ENCODE peak calls at places on chromosomes 2 and 18, in nine cellular contexts. R is adipocyte; U is heart right ventricle; Q is PC-9; E is esophagus squamous epithelium; D is CD8-positive, alpha-beta T cell; P is effector memory CD4-positive, alpha-beta T cell; I is aorta; W is thyroid gland. B is an unnamed sample.

GRCh38 chr2:59881214-59881613 is 672.2 kb downstream of the BCL11A start:
- DNase-seq in R (no peak), Q (no peak), U (no peak), W (no peak), I (no peak), E (no peak), D (no peak), P (no peak), B (no peak)

GRCh38 chr2:231227309-231228162 is 29.1 kb downstream of the ARMC9 start:
- DNase-seq in R (peak; percentile 93), U (peak; percentile 68), I (no peak), W (peak; percentile 71), P (no peak), Q (peak; percentile 52), D (peak; percentile 27), E (no peak), B (no peak)

GRCh38 chr2:207334631-207335371 is 169.1 kb upstream of the KLF7 start:
- DNase-seq in I (peak; percentile 86), D (no peak), W (peak; percentile 68), Q (peak; percentile 57), P (no peak), R (peak; percentile 91), U (peak; percentile 80), E (no peak), B (peak; percentile 56)

GRCh38 chr2:172106128-172106961 is 3.6 kb upstream of the DLX2 start:
- DNase-seq in R (peak; percentile 87), W (no peak), E (no peak), D (peak; percentile 49), I (no peak), Q (no peak), P (no peak), U (no peak), B (no peak)

GRCh38 chr2:199018826-199019225 is 438.9 kb downstream of the SATB2 start:
- DNase-seq in E (no peak), D (no peak), I (no peak), R (peak; percentile 42), P (no peak), Q (no peak), U (no peak), W (no peak), B (no peak)

GRCh38 chr18:48409591-48410094 is 460 bp upstream of the ZBTB7C start:
- DNase-seq in Q (no peak), I (peak; percentile 86), U (peak; percentile 29), W (peak; percentile 87), P (no peak), D (no peak), R (peak; percentile 48), E (no peak), B (peak; percentile 72)

GRCh38 chr18:35159782-35160181 is 81.1 kb upstream of the ZNF397 start:
- DNase-seq in D (no peak), W (no peak), E (no peak), R (no peak), I (no peak), Q (no peak), U (no peak), P (no peak), B (no peak)

GRCh38 chr2:20929721-20930120 is 106.8 kb upstream of the LDAH start:
- DNase-seq in Q (no peak), R (no peak), I (no peak), D (no peak), E (no peak), W (no peak), P (no peak), U (no peak), B (no peak)

GRCh38 chr2:27000228-27000627 is 29.8 kb downstream of the MAPRE3 start:
- DNase-seq in U (no peak), D (no peak), P (no peak), R (no peak), W (no peak), I (no peak), Q (no peak), E (no peak), B (no peak)

GRCh38 chr2:16201876-16202642 is 261.7 kb downstream of the MYCN start:
- DNase-seq in D (no peak), E (no peak), I (no peak), Q (no peak), R (no peak), U (no peak), W (no peak), P (no peak), B (no peak)

GRCh38 chr2:36185624-36186023 is 170.0 kb upstream of the CRIM1 start:
- DNase-seq in E (no peak), W (no peak), P (no peak), D (no peak), U (no peak), Q (no peak), R (no peak), I (no peak), B (no peak)

GRCh38 chr2:85708641-85709040 is 14.5 kb downstream of the GNLY start:
- DNase-seq in U (no peak), W (peak; percentile 59), I (no peak), R (no peak), E (no peak), D (no peak), Q (no peak), P (no peak), B (no peak)

GRCh38 chr2:134975281-134976009 is 56.8 kb downstream of the CCNT2 start:
- DNase-seq in U (no peak), R (no peak), I (no peak), E (no peak), P (no peak), W (no peak), D (no peak), Q (no peak), B (no peak)

GRCh38 chr18:8818982-8819381 is 113.6 kb downstream of the MTCL1 start:
- DNase-seq in P (no peak), I (no peak), D (no peak), U (no peak), E (no peak), R (no peak), Q (no peak), W (no peak), B (no peak)

GRCh38 chr2:180938419-180938818 is 42.0 kb upstream of the UBE2E3 start:
- DNase-seq in P (no peak), R (peak; percentile 40), E (no peak), D (no peak), I (no peak), W (no peak), Q (no peak), U (no peak), B (no peak)

GRCh38 chr18:3211236-3211992 is 8.4 kb downstream of the MYOM1 start:
- DNase-seq in E (no peak), R (peak; percentile 47), P (no peak), I (no peak), U (peak; percentile 36), Q (no peak), W (no peak), D (no peak), B (no peak)

DNA sequence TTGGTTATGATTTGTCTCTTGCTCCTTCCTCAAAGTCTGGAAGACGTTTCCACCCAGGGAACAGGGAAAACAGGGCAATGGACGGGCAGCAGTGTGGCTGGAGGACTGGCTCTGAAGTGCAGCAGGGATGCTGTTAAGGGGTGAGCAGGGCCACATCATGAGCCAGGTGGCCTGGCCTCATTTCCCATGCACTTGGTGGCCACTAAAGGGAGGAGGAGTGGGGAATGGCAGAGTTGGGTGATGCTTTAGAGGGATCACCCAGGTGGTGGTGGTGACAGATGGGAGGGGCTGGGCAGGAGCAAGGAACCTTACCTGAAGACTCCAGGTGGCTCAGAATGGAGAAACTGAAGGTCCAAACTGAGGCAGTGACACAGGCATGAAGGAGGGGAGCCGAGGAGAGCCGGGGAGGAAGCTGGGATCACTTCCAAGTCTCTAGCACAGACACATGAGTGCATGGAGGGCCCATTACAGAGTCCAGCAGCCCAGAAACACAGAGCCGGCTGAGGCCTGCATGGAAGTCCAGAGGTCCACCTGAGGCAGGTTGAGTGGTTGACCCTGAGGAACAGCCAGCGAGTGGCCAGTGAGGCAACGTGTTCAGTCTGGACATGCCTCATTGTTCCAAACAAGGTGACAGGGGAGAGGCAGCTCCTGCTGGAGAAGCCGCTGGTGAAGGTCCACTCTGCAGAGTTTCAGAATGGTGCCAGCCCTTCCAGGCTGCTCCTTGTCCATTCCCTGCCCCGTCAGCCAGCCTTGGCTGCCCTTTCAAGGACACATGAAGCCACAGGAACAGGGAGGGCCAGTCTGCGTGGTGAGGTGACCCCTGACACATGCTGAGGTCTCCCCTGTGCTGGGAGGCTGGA is 91.7 kb downstream of the LPIN1 start:
- DNase-seq in P (no peak), D (no peak), U (no peak), I (no peak), Q (no peak), R (no peak), W (peak; percentile 25), E (no peak), B (no peak)
- H3K4me1 ChIP-seq in P (no peaks in the 10 kb centered on the region), D (peaks cover 5% of the 10 kb centered on the region), U (no peaks in the 10 kb centered on the region), I (no peaks in the 10 kb centered on the region), Q (no peaks in the 10 kb centered on the region), R (no peaks in the 10 kb centered on the region), W (no peaks in the 10 kb centered on the region), E (no peaks in the 10 kb centered on the region), B (no peaks in the 10 kb centered on the region)

GRCh38 chr2:236852100-236852976 is 233.4 kb upstream of the COPS8 start:
- DNase-seq in I (no peak), R (no peak), E (no peak), U (peak; percentile 40), D (no peak), W (no peak), P (no peak), Q (no peak), B (no peak)
- H3K4me1 ChIP-seq in I (no peaks in the 10 kb centered on the region), R (peaks cover 11% of the 10 kb centered on the region), E (peaks cover 3% of the 10 kb centered on the region), U (peaks cover 13% of the 10 kb centered on the region), D (no peaks in the 10 kb centered on the region), W (no peaks in the 10 kb centered on the region), P (no peaks in the 10 kb centered on the region), Q (no peaks in the 10 kb centered on the region), B (no peaks in the 10 kb centered on the region)

GRCh38 chr2:170715932-170716777 is 1.0 kb downstream of the SP5 start:
- DNase-seq in W (no peak), R (no peak), P (no peak), Q (no peak), U (no peak), E (no peak), I (no peak), D (no peak), B (no peak)
- H3K4me1 ChIP-seq in W (peaks cover 17% of the 10 kb centered on the region), R (no peaks in the 10 kb centered on the region), P (peaks cover 40% of the 10 kb centered on the region), Q (no peaks in the 10 kb centered on the region), U (peaks cover 24% of the 10 kb centered on the region), E (peaks cover 20% of the 10 kb centered on the region), I (no peaks in the 10 kb centered on the region), D (peaks cover 50% of the 10 kb centered on the region), B (peaks cover 43% of the 10 kb centered on the region)

GRCh38 chr18:63979409-63979908 is 9.6 kb downstream of the SERPINB8 start:
- DNase-seq in Q (no peak), I (no peak), R (peak; percentile 90), W (peak; percentile 57), P (no peak), E (no peak), D (peak; percentile 43), U (peak; percentile 50), B (no peak)
- H3K4me1 ChIP-seq in Q (no peaks in the 10 kb centered on the region), I (no peaks in the 10 kb centered on the region), R (peaks cover 25% of the 10 kb centered on the region), W (peaks cover 4% of the 10 kb centered on the region), P (no peaks in the 10 kb centered on the region), E (peaks cover 7% of the 10 kb centered on the region), D (no peaks in the 10 kb centered on the region), U (no peaks in the 10 kb centered on the region), B (peaks cover 16% of the 10 kb centered on the region)